ENCODE peak calls at places on chromosomes 2 and 18, in five cellular contexts. Z, X, Y, A and L are unnamed samples.
A peak's percentile ranks its signal among the peaks of the same experiment; 100 is the strongest.

GRCh38 chr2:104664672-104665071 is 189.2 kb upstream of the POU3F3 start:
- DNase-seq in Z (no peak), X (no peak), Y (no peak), A (no peak), L (no peak)

GRCh38 chr2:152336854-152337510 is 2.0 kb downstream of the FMNL2 start:
- DNase-seq in Z (peak; percentile 30), X (no peak), Y (peak; percentile 53), A (peak; percentile 31), L (peak; percentile 51)

GRCh38 chr2:75787532-75788132 is 76.9 kb upstream of the GCFC2 start:
- DNase-seq in Z (no peak), X (no peak), Y (no peak), A (no peak), L (no peak)

GRCh38 chr2:29000481-29000880 is 19.4 kb downstream of the TOGARAM2 start:
- DNase-seq in Z (peak; percentile 49), X (peak; percentile 47), Y (no peak), A (peak; percentile 91), L (peak; percentile 39)

GRCh38 chr18:13547347-13547746 is 179.0 kb downstream of the FAM210A start:
- DNase-seq in Z (no peak), X (no peak), Y (no peak), A (no peak), L (peak; percentile 95)

GRCh38 chr18:58893388-58894099 is 28.9 kb downstream of the ZNF532 start:
- DNase-seq in Z (no peak), X (no peak), Y (no peak), A (no peak), L (no peak)

GRCh38 chr2:54041135-54041534 is 70.3 kb upstream of the PSME4 start:
- DNase-seq in Z (no peak), X (no peak), Y (no peak), A (peak; percentile 32), L (no peak)

GRCh38 chr2:1374281-1374680 is 39.0 kb upstream of the TPO start:
- DNase-seq in Z (no peak), X (no peak), Y (no peak), A (no peak), L (no peak)

GRCh38 chr18:35672897-35673296 is 91.4 kb downstream of the GALNT1 start:
- DNase-seq in Z (no peak), X (no peak), Y (no peak), A (no peak), L (no peak)

GRCh38 chr18:45962866-45963265 is 4.3 kb downstream of the EPG5 start:
- DNase-seq in Z (no peak), X (no peak), Y (no peak), A (no peak), L (no peak)

GRCh38 chr18:45802814-45803492 is 22.5 kb upstream of the SIGLEC15 start:
- DNase-seq in Z (no peak), X (no peak), Y (no peak), A (no peak), L (no peak)

GRCh38 chr18:49723648-49724180 is 89.6 kb downstream of the ACAA2 start:
- DNase-seq in Z (no peak), X (no peak), Y (no peak), A (no peak), L (peak; percentile 68)

GRCh38 chr2:181683518-181684453 is 3.5 kb upstream of the NEUROD1 start:
- DNase-seq in Z (no peak), X (no peak), Y (no peak), A (no peak), L (no peak)
- H3K9me3 ChIP-seq in Z (no peaks in the 10 kb centered on the region), X (no peaks in the 10 kb centered on the region), Y (no peaks in the 10 kb centered on the region), A (no peaks in the 10 kb centered on the region), L (no peaks in the 10 kb centered on the region)

DNA sequence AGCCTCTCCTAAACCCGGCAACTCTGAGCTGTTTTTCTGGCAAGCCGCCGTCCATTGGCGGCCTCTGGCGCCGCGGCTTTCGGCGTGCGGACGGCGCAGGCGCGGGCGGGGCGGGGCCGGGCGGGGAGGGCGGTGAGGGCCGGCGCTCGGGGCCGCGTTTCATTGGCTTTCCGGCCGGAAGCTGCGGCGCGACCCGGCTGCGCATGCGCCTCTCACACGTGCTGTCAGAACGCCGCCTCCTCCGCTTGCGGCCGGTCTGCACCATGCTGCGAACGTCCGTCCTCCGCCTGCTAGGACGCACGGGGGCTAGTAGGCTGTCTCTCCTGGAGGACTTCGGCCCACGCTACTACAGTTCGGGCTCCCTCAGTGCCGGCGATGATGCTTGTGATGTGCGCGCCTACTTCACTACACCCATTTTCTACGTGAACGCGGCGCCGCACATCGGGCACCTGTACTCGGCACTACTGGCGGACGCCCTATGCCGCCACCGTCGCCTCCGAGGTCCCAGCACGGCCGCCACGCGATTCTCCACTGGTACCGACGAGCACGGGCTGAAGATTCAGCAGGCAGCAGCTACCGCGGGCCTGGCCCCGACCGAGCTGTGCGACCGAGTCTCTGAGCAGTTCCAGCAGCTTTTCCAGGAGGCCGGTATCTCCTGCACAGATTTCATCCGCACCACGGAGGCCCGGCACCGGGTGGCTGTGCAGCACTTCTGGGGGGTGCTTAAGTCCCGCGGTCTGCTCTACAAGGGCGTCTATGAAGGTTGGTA is at the start of gene MARS2:
- DNase-seq in Z (peak; percentile 95), X (peak; percentile 94), Y (peak; percentile 93), A (peak; percentile 91), L (peak; percentile 94)
- TF ChIP-seq POLR2A in Z (no peak), X (peak; percentile 66), Y (no peak), A (no peak), L (no peak)

GRCh38 chr18:44393406-44393805 is 287.3 kb upstream of the SETBP1 start:
- DNase-seq in Z (no peak), X (no peak), Y (no peak), A (no peak), L (no peak)

GRCh38 chr18:44392933-44393332 is 287.8 kb upstream of the SETBP1 start:
- DNase-seq in Z (no peak), X (no peak), Y (no peak), A (no peak), L (no peak)

GRCh38 chr18:44396550-44396949 is 284.1 kb upstream of the SETBP1 start:
- DNase-seq in Z (no peak), X (no peak), Y (no peak), A (no peak), L (no peak)
- H3K9me3 ChIP-seq in Z (no peaks in the 10 kb centered on the region), X (no peaks in the 10 kb centered on the region), Y (no peaks in the 10 kb centered on the region), A (no peaks in the 10 kb centered on the region), L (no peaks in the 10 kb centered on the region)

GRCh38 chr2:216111122-216111521 is 2.0 kb downstream of the XRCC5 start:
- DNase-seq in Z (no peak), X (no peak), Y (no peak), A (no peak), L (no peak)

GRCh38 chr2:216108310-216108966 is 710 bp upstream of the XRCC5 start:
- DNase-seq in Z (no peak), X (no peak), Y (no peak), A (no peak), L (no peak)

GRCh38 chr2:216110620-216111019 is 1.5 kb downstream of the XRCC5 start:
- DNase-seq in Z (no peak), X (no peak), Y (no peak), A (no peak), L (no peak)

GRCh38 chr2:216108967-216109921 is at the start of gene XRCC5:
- DNase-seq in Z (peak; percentile 99), X (peak; percentile 95), Y (peak; percentile 98), A (peak; percentile 95), L (peak; percentile 96)

GRCh38 chr2:216109962-216110614 is 940 bp downstream of the XRCC5 start:
- DNase-seq in Z (no peak), X (no peak), Y (no peak), A (no peak), L (no peak)
- TF ChIP-seq POLR2A in Z (no peak), X (no peak), Y (no peak), A (no peak), L (no peak)